ENCODE peak calls at places on chromosome X, in seven cellular contexts. One of them, this sample, is unnamed.

GRCh38 chrX:94854251-94854650 is 1180.2 kb downstream of the FAM133A start:
- DNase-seq in gastrocnemius medialis: no peak
- DNase-seq in NCI-H1105 treated with DMSO at 0.1 percent for 48 hours: no peak
- DNase-seq in SK-MEL-5: no peak
- DNase-seq in T-cell: no peak
- DNase-seq in NCI-H446: no peak
- DNase-seq in adipocyte: no peak
- DNase-seq in this sample: no peak

GRCh38 chrX:13750204-13750603 is 15.7 kb downstream of the OFD1 start:
- DNase-seq in SK-MEL-5: peak; percentile 67
- DNase-seq in T-cell: no peak
- DNase-seq in gastrocnemius medialis: no peak
- DNase-seq in NCI-H1105 treated with DMSO at 0.1 percent for 48 hours: peak; percentile 66
- DNase-seq in adipocyte: peak; percentile 56
- DNase-seq in NCI-H446: no peak
- DNase-seq in this sample: no peak

GRCh38 chrX:22424141-22424915 is 151.6 kb downstream of the CBLL2 start:
- DNase-seq in SK-MEL-5: no peak
- DNase-seq in T-cell: no peak
- DNase-seq in adipocyte: no peak
- DNase-seq in NCI-H446: no peak
- DNase-seq in gastrocnemius medialis: no peak
- DNase-seq in NCI-H1105 treated with DMSO at 0.1 percent for 48 hours: no peak
- DNase-seq in this sample: no peak

GRCh38 chrX:123648028-123648810 is 84.6 kb downstream of the THOC2 start:
- DNase-seq in NCI-H1105 treated with DMSO at 0.1 percent for 48 hours: no peak
- DNase-seq in T-cell: peak; percentile 31
- DNase-seq in NCI-H446: no peak
- DNase-seq in SK-MEL-5: no peak
- DNase-seq in gastrocnemius medialis: no peak
- DNase-seq in adipocyte: peak; percentile 27
- DNase-seq in this sample: no peak

GRCh38 chrX:143664302-143664701 is 28.4 kb upstream of the SLITRK4 start:
- DNase-seq in gastrocnemius medialis: no peak
- DNase-seq in NCI-H1105 treated with DMSO at 0.1 percent for 48 hours: peak; percentile 4
- DNase-seq in T-cell: no peak
- DNase-seq in adipocyte: peak; percentile 54
- DNase-seq in NCI-H446: no peak
- DNase-seq in SK-MEL-5: peak; percentile 31
- DNase-seq in this sample: no peak

GRCh38 chrX:111624169-111624568 is 56.8 kb upstream of the ALG13 start:
- DNase-seq in gastrocnemius medialis: no peak
- DNase-seq in adipocyte: no peak
- DNase-seq in NCI-H446: no peak
- DNase-seq in T-cell: no peak
- DNase-seq in SK-MEL-5: no peak
- DNase-seq in NCI-H1105 treated with DMSO at 0.1 percent for 48 hours: no peak
- DNase-seq in this sample: no peak

GRCh38 chrX:12007881-12008280 is 130.4 kb upstream of the FRMPD4 start:
- DNase-seq in T-cell: no peak
- DNase-seq in NCI-H446: no peak
- DNase-seq in gastrocnemius medialis: no peak
- DNase-seq in NCI-H1105 treated with DMSO at 0.1 percent for 48 hours: no peak
- DNase-seq in SK-MEL-5: no peak
- DNase-seq in adipocyte: no peak
- DNase-seq in this sample: no peak

GRCh38 chrX:50812995-50813842 is 775 bp downstream of the SHROOM4 start:
- DNase-seq in gastrocnemius medialis: no peak
- DNase-seq in T-cell: no peak
- DNase-seq in NCI-H1105 treated with DMSO at 0.1 percent for 48 hours: peak; percentile 18
- DNase-seq in SK-MEL-5: peak; percentile 4
- DNase-seq in adipocyte: peak; percentile 64
- DNase-seq in NCI-H446: no peak
- DNase-seq in this sample: no peak

GRCh38 chrX:78029663-78030062 is 60.2 kb upstream of the PGAM4 start:
- DNase-seq in gastrocnemius medialis: no peak
- DNase-seq in adipocyte: peak; percentile 64
- DNase-seq in SK-MEL-5: peak; percentile 63
- DNase-seq in NCI-H1105 treated with DMSO at 0.1 percent for 48 hours: peak; percentile 33
- DNase-seq in T-cell: no peak
- DNase-seq in NCI-H446: no peak
- DNase-seq in this sample: peak; percentile 0

GRCh38 chrX:76253432-76253831 is 80.6 kb downstream of the PBDC1 start:
- DNase-seq in gastrocnemius medialis: no peak
- DNase-seq in NCI-H446: no peak
- DNase-seq in SK-MEL-5: peak; percentile 76
- DNase-seq in NCI-H1105 treated with DMSO at 0.1 percent for 48 hours: peak; percentile 21
- DNase-seq in T-cell: peak; percentile 9
- DNase-seq in adipocyte: peak; percentile 61
- DNase-seq in this sample: no peak

GRCh38 chrX:40012800-40013682 is 84.7 kb downstream of the BCOR start:
- DNase-seq in gastrocnemius medialis: peak; percentile 49
- DNase-seq in T-cell: no peak
- DNase-seq in NCI-H1105 treated with DMSO at 0.1 percent for 48 hours: peak; percentile 56
- DNase-seq in adipocyte: peak; percentile 70
- DNase-seq in SK-MEL-5: peak; percentile 1
- DNase-seq in NCI-H446: no peak
- DNase-seq in this sample: no peak

GRCh38 chrX:139094671-139095592 is 383.4 kb upstream of the FGF13 start:
- DNase-seq in gastrocnemius medialis: no peak
- DNase-seq in NCI-H446: no peak
- DNase-seq in SK-MEL-5: no peak
- DNase-seq in adipocyte: no peak
- DNase-seq in T-cell: no peak
- DNase-seq in NCI-H1105 treated with DMSO at 0.1 percent for 48 hours: no peak
- DNase-seq in this sample: no peak

GRCh38 chrX:122220644-122221373 is 963.3 kb upstream of the GRIA3 start:
- DNase-seq in NCI-H1105 treated with DMSO at 0.1 percent for 48 hours: no peak
- DNase-seq in adipocyte: no peak
- DNase-seq in T-cell: no peak
- DNase-seq in SK-MEL-5: no peak
- DNase-seq in gastrocnemius medialis: no peak
- DNase-seq in NCI-H446: no peak
- DNase-seq in this sample: no peak

GRCh38 chrX:28225508-28225907 is 244.3 kb upstream of the DCAF8L1 start:
- DNase-seq in gastrocnemius medialis: no peak
- DNase-seq in T-cell: no peak
- DNase-seq in adipocyte: no peak
- DNase-seq in NCI-H1105 treated with DMSO at 0.1 percent for 48 hours: no peak
- DNase-seq in NCI-H446: no peak
- DNase-seq in SK-MEL-5: no peak
- DNase-seq in this sample: no peak

GRCh38 chrX:139692506-139692849 is 15.5 kb downstream of the MCF2 start:
- DNase-seq in NCI-H1105 treated with DMSO at 0.1 percent for 48 hours: no peak
- DNase-seq in NCI-H446: no peak
- DNase-seq in gastrocnemius medialis: no peak
- DNase-seq in SK-MEL-5: no peak
- DNase-seq in adipocyte: no peak
- DNase-seq in T-cell: no peak
- DNase-seq in this sample: no peak

GRCh38 chrX:50697691-50698090 is 116.3 kb downstream of the SHROOM4 start:
- DNase-seq in NCI-H1105 treated with DMSO at 0.1 percent for 48 hours: no peak
- DNase-seq in NCI-H446: no peak
- DNase-seq in T-cell: no peak
- DNase-seq in gastrocnemius medialis: no peak
- DNase-seq in adipocyte: peak; percentile 74
- DNase-seq in SK-MEL-5: peak; percentile 26
- DNase-seq in this sample: no peak

GRCh38 chrX:39809326-39809725 is 288.4 kb downstream of the BCOR start:
- DNase-seq in gastrocnemius medialis: no peak
- DNase-seq in NCI-H1105 treated with DMSO at 0.1 percent for 48 hours: no peak
- DNase-seq in T-cell: no peak
- DNase-seq in SK-MEL-5: no peak
- DNase-seq in NCI-H446: no peak
- DNase-seq in adipocyte: peak; percentile 15
- DNase-seq in this sample: no peak

GRCh38 chrX:153967536-153968214 is 3.9 kb downstream of the HCFC1 start:
- DNase-seq in SK-MEL-5: no peak
- DNase-seq in gastrocnemius medialis: no peak
- DNase-seq in NCI-H1105 treated with DMSO at 0.1 percent for 48 hours: no peak
- DNase-seq in T-cell: no peak
- DNase-seq in adipocyte: no peak
- DNase-seq in NCI-H446: no peak
- DNase-seq in this sample: no peak